ENCODE peak calls at places on chromosomes 3 and 15, in ten cellular contexts. One of them, this sample, is unnamed.
A peak's percentile ranks its signal among the peaks of the same experiment; 100 is the strongest.

GRCh38 chr15:59295742-59296090 is 77.0 kb downstream of the MYO1E start:
- DNase-seq in GM23248: no peak
- DNase-seq in pancreas: no peak
- DNase-seq in H9: no peak
- DNase-seq in AG04450: no peak
- DNase-seq in tibial nerve: no peak
- DNase-seq in dorsolateral prefrontal cortex: no peak
- DNase-seq in coronary artery: no peak
- DNase-seq in GM23338: no peak
- DNase-seq in effector memory CD4-positive, alpha-beta T cell: no peak
- DNase-seq in this sample: no peak

GRCh38 chr3:184368116-184368803 is 6.8 kb downstream of the POLR2H start:
- DNase-seq in GM23338: no peak
- DNase-seq in AG04450: no peak
- DNase-seq in coronary artery: no peak
- DNase-seq in effector memory CD4-positive, alpha-beta T cell: no peak
- DNase-seq in pancreas: no peak
- DNase-seq in dorsolateral prefrontal cortex: no peak
- DNase-seq in H9: no peak
- DNase-seq in GM23248: peak; percentile 12
- DNase-seq in tibial nerve: no peak
- DNase-seq in this sample: no peak

GRCh38 chr3:117019082-117019713 is 309.6 kb downstream of the TUSC7 start:
- DNase-seq in GM23338: peak; percentile 91
- DNase-seq in pancreas: peak; percentile 30
- DNase-seq in effector memory CD4-positive, alpha-beta T cell: no peak
- DNase-seq in tibial nerve: peak; percentile 77
- DNase-seq in AG04450: peak; percentile 36
- DNase-seq in GM23248: peak; percentile 83
- DNase-seq in H9: peak; percentile 68
- DNase-seq in coronary artery: no peak
- DNase-seq in dorsolateral prefrontal cortex: peak; percentile 83
- DNase-seq in this sample: no peak

GRCh38 chr3:143121240-143122088 is 1.9 kb downstream of the CHST2 start:
- DNase-seq in GM23338: peak; percentile 81
- DNase-seq in pancreas: no peak
- DNase-seq in coronary artery: no peak
- DNase-seq in AG04450: peak; percentile 20
- DNase-seq in H9: peak; percentile 80
- DNase-seq in dorsolateral prefrontal cortex: peak; percentile 34
- DNase-seq in tibial nerve: no peak
- DNase-seq in effector memory CD4-positive, alpha-beta T cell: no peak
- DNase-seq in GM23248: peak; percentile 74
- DNase-seq in this sample: peak; percentile 90

GRCh38 chr3:113560845-113561623 is 28.7 kb downstream of the SIDT1 start:
- DNase-seq in H9: no peak
- DNase-seq in GM23248: peak; percentile 15
- DNase-seq in AG04450: no peak
- DNase-seq in tibial nerve: no peak
- DNase-seq in coronary artery: no peak
- DNase-seq in effector memory CD4-positive, alpha-beta T cell: no peak
- DNase-seq in GM23338: peak; percentile 19
- DNase-seq in dorsolateral prefrontal cortex: no peak
- DNase-seq in pancreas: no peak
- DNase-seq in this sample: no peak

GRCh38 chr3:160374925-160375324 is 24.1 kb downstream of the IFT80 start:
- DNase-seq in coronary artery: no peak
- DNase-seq in GM23338: no peak
- DNase-seq in pancreas: no peak
- DNase-seq in dorsolateral prefrontal cortex: no peak
- DNase-seq in H9: no peak
- DNase-seq in tibial nerve: no peak
- DNase-seq in GM23248: no peak
- DNase-seq in AG04450: no peak
- DNase-seq in effector memory CD4-positive, alpha-beta T cell: no peak
- DNase-seq in this sample: no peak

GRCh38 chr15:75948761-75949296 is 45.2 kb downstream of the FBXO22 start:
- DNase-seq in GM23248: no peak
- DNase-seq in dorsolateral prefrontal cortex: no peak
- DNase-seq in GM23338: no peak
- DNase-seq in pancreas: no peak
- DNase-seq in coronary artery: no peak
- DNase-seq in AG04450: no peak
- DNase-seq in effector memory CD4-positive, alpha-beta T cell: no peak
- DNase-seq in H9: no peak
- DNase-seq in tibial nerve: no peak
- DNase-seq in this sample: no peak

GRCh38 chr3:55584030-55584429 is 96.9 kb upstream of the WNT5A start:
- DNase-seq in tibial nerve: no peak
- DNase-seq in GM23248: no peak
- DNase-seq in dorsolateral prefrontal cortex: no peak
- DNase-seq in coronary artery: no peak
- DNase-seq in AG04450: no peak
- DNase-seq in GM23338: no peak
- DNase-seq in H9: no peak
- DNase-seq in pancreas: no peak
- DNase-seq in effector memory CD4-positive, alpha-beta T cell: no peak
- DNase-seq in this sample: no peak

GRCh38 chr3:73511555-73511954 is 113.2 kb downstream of the PDZRN3 start:
- DNase-seq in effector memory CD4-positive, alpha-beta T cell: no peak
- DNase-seq in GM23338: peak; percentile 42
- DNase-seq in GM23248: no peak
- DNase-seq in AG04450: no peak
- DNase-seq in coronary artery: no peak
- DNase-seq in pancreas: no peak
- DNase-seq in H9: peak; percentile 49
- DNase-seq in tibial nerve: no peak
- DNase-seq in dorsolateral prefrontal cortex: peak; percentile 64
- DNase-seq in this sample: peak; percentile 90

GRCh38 chr3:73510784-73511183 is 114.0 kb downstream of the PDZRN3 start:
- DNase-seq in coronary artery: no peak
- DNase-seq in GM23338: no peak
- DNase-seq in tibial nerve: no peak
- DNase-seq in dorsolateral prefrontal cortex: no peak
- DNase-seq in pancreas: no peak
- DNase-seq in effector memory CD4-positive, alpha-beta T cell: no peak
- DNase-seq in GM23248: no peak
- DNase-seq in H9: no peak
- DNase-seq in AG04450: no peak
- DNase-seq in this sample: peak; percentile 78

GRCh38 chr3:73510298-73510697 is 114.4 kb downstream of the PDZRN3 start:
- DNase-seq in H9: no peak
- DNase-seq in tibial nerve: no peak
- DNase-seq in pancreas: no peak
- DNase-seq in GM23338: no peak
- DNase-seq in GM23248: peak; percentile 12
- DNase-seq in effector memory CD4-positive, alpha-beta T cell: no peak
- DNase-seq in dorsolateral prefrontal cortex: no peak
- DNase-seq in AG04450: no peak
- DNase-seq in coronary artery: no peak
- DNase-seq in this sample: peak; percentile 53

GRCh38 chr3:73512095-73512494 is 112.6 kb downstream of the PDZRN3 start:
- DNase-seq in H9: no peak
- DNase-seq in effector memory CD4-positive, alpha-beta T cell: no peak
- DNase-seq in GM23248: no peak
- DNase-seq in pancreas: no peak
- DNase-seq in dorsolateral prefrontal cortex: no peak
- DNase-seq in tibial nerve: no peak
- DNase-seq in AG04450: peak; percentile 83
- DNase-seq in GM23338: no peak
- DNase-seq in coronary artery: no peak
- DNase-seq in this sample: peak; percentile 91

GRCh38 chr3:73513260-73513659 is 111.5 kb downstream of the PDZRN3 start:
- DNase-seq in GM23338: no peak
- DNase-seq in H9: no peak
- DNase-seq in pancreas: peak; percentile 79
- DNase-seq in AG04450: no peak
- DNase-seq in dorsolateral prefrontal cortex: no peak
- DNase-seq in tibial nerve: no peak
- DNase-seq in effector memory CD4-positive, alpha-beta T cell: no peak
- DNase-seq in coronary artery: no peak
- DNase-seq in GM23248: no peak
- DNase-seq in this sample: peak; percentile 62
- H3K27ac ChIP-seq in GM23338: no peak overlapping the region
- H3K27ac ChIP-seq in H9: no peak overlapping the region
- H3K27ac ChIP-seq in pancreas: no peak overlapping the region
- H3K27ac ChIP-seq in AG04450: peak overlapping the region; percentile 85
- H3K27ac ChIP-seq in dorsolateral prefrontal cortex: no peak overlapping the region
- H3K27ac ChIP-seq in tibial nerve: no peak overlapping the region
- H3K27ac ChIP-seq in effector memory CD4-positive, alpha-beta T cell: no peak overlapping the region
- H3K27ac ChIP-seq in coronary artery: peak overlapping the region; percentile 45
- H3K27ac ChIP-seq in GM23248: no peak overlapping the region
- H3K27ac ChIP-seq in this sample: peak overlapping the region; percentile 88

DNA sequence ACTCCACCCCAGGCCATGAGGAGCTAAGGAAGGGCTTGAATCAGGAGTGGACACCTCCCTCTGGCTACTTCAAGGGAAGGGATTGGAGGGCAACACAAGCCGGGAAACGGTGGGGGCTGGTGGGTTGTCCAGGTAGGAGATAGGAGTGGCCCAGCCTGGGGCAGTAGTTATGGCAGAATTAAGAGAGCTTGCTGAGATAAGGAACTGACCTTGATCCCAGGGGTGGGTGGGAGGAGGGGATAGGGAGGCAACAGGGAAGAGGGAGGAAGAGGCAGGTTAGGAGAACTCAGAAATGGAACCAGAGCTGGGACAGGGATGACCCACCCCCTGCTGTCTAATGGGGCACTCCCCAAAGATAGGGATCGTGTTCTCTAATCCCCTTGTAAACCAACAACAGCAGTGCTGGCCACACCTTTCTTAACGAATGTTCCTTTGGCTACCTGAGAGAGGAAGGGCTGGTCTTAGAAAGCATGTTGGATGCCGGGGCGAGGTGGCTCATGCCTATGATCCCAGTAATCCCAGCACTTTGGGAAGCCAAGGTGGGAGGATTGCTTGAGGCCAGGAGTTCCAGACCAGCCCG is 89.3 kb downstream of the ANP32A start:
- DNase-seq in tibial nerve: no peak
- DNase-seq in AG04450: no peak
- DNase-seq in dorsolateral prefrontal cortex: no peak
- DNase-seq in H9: no peak
- DNase-seq in pancreas: no peak
- DNase-seq in GM23338: no peak
- DNase-seq in GM23248: no peak
- DNase-seq in effector memory CD4-positive, alpha-beta T cell: no peak
- DNase-seq in coronary artery: no peak
- DNase-seq in this sample: no peak
- H3K27ac ChIP-seq in tibial nerve: no peak overlapping the region
- H3K27ac ChIP-seq in AG04450: no peak overlapping the region
- H3K27ac ChIP-seq in dorsolateral prefrontal cortex: no peak overlapping the region
- H3K27ac ChIP-seq in H9: no peak overlapping the region
- H3K27ac ChIP-seq in pancreas: no peak overlapping the region
- H3K27ac ChIP-seq in GM23338: no peak overlapping the region
- H3K27ac ChIP-seq in GM23248: no peak overlapping the region
- H3K27ac ChIP-seq in effector memory CD4-positive, alpha-beta T cell: no peak overlapping the region
- H3K27ac ChIP-seq in coronary artery: no peak overlapping the region
- H3K27ac ChIP-seq in this sample: peak overlapping the region; percentile 59

GRCh38 chr3:190579514-190580137 is 65.7 kb downstream of the IL1RAP start:
- DNase-seq in GM23338: no peak
- DNase-seq in AG04450: no peak
- DNase-seq in tibial nerve: no peak
- DNase-seq in H9: no peak
- DNase-seq in coronary artery: no peak
- DNase-seq in effector memory CD4-positive, alpha-beta T cell: no peak
- DNase-seq in GM23248: peak; percentile 25
- DNase-seq in pancreas: no peak
- DNase-seq in dorsolateral prefrontal cortex: no peak
- DNase-seq in this sample: no peak

GRCh38 chr3:190574473-190574872 is 60.6 kb downstream of the IL1RAP start:
- DNase-seq in coronary artery: no peak
- DNase-seq in AG04450: no peak
- DNase-seq in H9: no peak
- DNase-seq in pancreas: no peak
- DNase-seq in GM23248: no peak
- DNase-seq in dorsolateral prefrontal cortex: no peak
- DNase-seq in tibial nerve: no peak
- DNase-seq in effector memory CD4-positive, alpha-beta T cell: no peak
- DNase-seq in GM23338: no peak
- DNase-seq in this sample: no peak

GRCh38 chr3:190577225-190577624 is 63.3 kb downstream of the IL1RAP start:
- DNase-seq in GM23338: no peak
- DNase-seq in AG04450: no peak
- DNase-seq in GM23248: no peak
- DNase-seq in tibial nerve: no peak
- DNase-seq in dorsolateral prefrontal cortex: no peak
- DNase-seq in H9: no peak
- DNase-seq in coronary artery: no peak
- DNase-seq in pancreas: no peak
- DNase-seq in effector memory CD4-positive, alpha-beta T cell: no peak
- DNase-seq in this sample: no peak

GRCh38 chr3:190580443-190580842 is 66.6 kb downstream of the IL1RAP start:
- DNase-seq in dorsolateral prefrontal cortex: no peak
- DNase-seq in GM23248: no peak
- DNase-seq in AG04450: no peak
- DNase-seq in H9: no peak
- DNase-seq in pancreas: no peak
- DNase-seq in GM23338: no peak
- DNase-seq in tibial nerve: no peak
- DNase-seq in effector memory CD4-positive, alpha-beta T cell: no peak
- DNase-seq in coronary artery: no peak
- DNase-seq in this sample: no peak

DNA sequence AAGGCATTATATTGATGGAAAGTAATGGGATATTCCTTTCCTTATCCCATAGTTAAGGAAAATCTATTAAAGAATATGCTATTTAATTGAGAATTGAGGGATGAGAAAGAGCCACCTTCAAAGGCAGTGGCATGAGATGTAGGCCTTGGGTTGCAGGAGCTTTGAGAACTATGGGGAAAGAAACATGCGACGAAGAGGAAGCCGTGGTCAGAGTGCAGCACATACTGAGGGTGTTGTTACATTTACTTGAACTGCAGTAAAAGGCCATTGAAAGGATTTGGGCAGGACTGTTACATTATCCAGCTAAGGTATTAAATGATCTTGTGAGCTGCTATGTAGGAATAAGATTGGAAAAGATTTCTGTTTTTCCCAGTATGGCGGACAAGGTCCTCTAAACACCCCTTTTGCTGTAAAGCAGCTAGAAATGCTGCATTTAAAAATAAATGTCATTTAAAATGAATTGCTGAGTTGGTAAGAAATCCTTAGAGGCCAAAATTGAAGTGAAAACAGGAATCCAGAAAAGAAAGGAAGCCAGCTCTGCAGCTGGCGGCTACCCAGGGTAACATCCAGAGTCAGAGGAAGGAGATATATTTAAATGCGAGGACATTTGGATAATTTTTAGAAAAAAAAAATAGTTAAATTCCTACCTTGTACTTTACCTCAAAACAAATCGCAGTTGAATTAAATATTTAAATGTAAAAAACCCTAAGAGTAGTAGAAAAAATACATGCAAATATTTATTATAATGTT is 61.7 kb downstream of the IL1RAP start:
- DNase-seq in H9: no peak
- DNase-seq in pancreas: no peak
- DNase-seq in GM23338: no peak
- DNase-seq in coronary artery: no peak
- DNase-seq in GM23248: no peak
- DNase-seq in dorsolateral prefrontal cortex: no peak
- DNase-seq in tibial nerve: no peak
- DNase-seq in AG04450: no peak
- DNase-seq in effector memory CD4-positive, alpha-beta T cell: no peak
- DNase-seq in this sample: no peak
- H3K27ac ChIP-seq in H9: no peak overlapping the region
- H3K27ac ChIP-seq in pancreas: no peak overlapping the region
- H3K27ac ChIP-seq in GM23338: no peak overlapping the region
- H3K27ac ChIP-seq in coronary artery: no peak overlapping the region
- H3K27ac ChIP-seq in GM23248: no peak overlapping the region
- H3K27ac ChIP-seq in dorsolateral prefrontal cortex: no peak overlapping the region
- H3K27ac ChIP-seq in tibial nerve: no peak overlapping the region
- H3K27ac ChIP-seq in AG04450: no peak overlapping the region
- H3K27ac ChIP-seq in effector memory CD4-positive, alpha-beta T cell: no peak overlapping the region
- H3K27ac ChIP-seq in this sample: no peak overlapping the region

DNA sequence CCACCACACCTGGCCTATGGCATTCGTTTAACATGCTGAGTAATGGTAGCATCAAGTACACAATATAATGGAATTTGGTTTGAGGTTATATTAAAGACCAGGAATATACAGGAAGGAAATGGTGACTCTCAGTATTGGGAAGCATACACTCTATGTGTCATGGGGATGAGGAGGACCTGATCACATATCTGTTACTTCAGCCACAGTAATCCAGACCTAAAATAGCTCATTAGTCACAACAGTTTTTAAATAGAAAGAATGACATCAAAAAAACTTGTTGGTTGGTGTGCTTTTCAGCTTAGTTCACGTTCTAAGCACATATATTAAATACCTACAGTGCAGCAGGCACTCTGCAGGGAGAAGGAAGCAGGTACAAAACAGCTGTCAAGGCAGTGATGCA is 52.5 kb upstream of the ATP2C1 start:
- DNase-seq in coronary artery: no peak
- DNase-seq in H9: no peak
- DNase-seq in tibial nerve: no peak
- DNase-seq in AG04450: no peak
- DNase-seq in pancreas: no peak
- DNase-seq in GM23248: peak; percentile 51
- DNase-seq in effector memory CD4-positive, alpha-beta T cell: no peak
- DNase-seq in GM23338: no peak
- DNase-seq in dorsolateral prefrontal cortex: no peak
- DNase-seq in this sample: no peak
- H3K27ac ChIP-seq in coronary artery: no peak overlapping the region
- H3K27ac ChIP-seq in H9: no peak overlapping the region
- H3K27ac ChIP-seq in tibial nerve: no peak overlapping the region
- H3K27ac ChIP-seq in AG04450: no peak overlapping the region
- H3K27ac ChIP-seq in pancreas: no peak overlapping the region
- H3K27ac ChIP-seq in GM23248: no peak overlapping the region
- H3K27ac ChIP-seq in effector memory CD4-positive, alpha-beta T cell: no peak overlapping the region
- H3K27ac ChIP-seq in GM23338: peak overlapping the region; percentile 8
- H3K27ac ChIP-seq in dorsolateral prefrontal cortex: no peak overlapping the region
- H3K27ac ChIP-seq in this sample: no peak overlapping the region

This sample was measured in esophagus muscularis mucosa.